ENCODE peak calls at places on chromosomes 12 and 14, in seven cellular contexts. W, N, P, X, A, B and U are unnamed samples.
A peak's percentile ranks its signal among the peaks of the same experiment; 100 is the strongest.

GRCh38 chr14:77033622-77034521 is 5.4 kb upstream of the IRF2BPL start:
- DNase-seq in W (peak; percentile 91), N (no peak), P (peak; percentile 91), X (peak; percentile 75), A (peak; percentile 89), B (peak; percentile 69), U (no peak)

GRCh38 chr12:30970559-30971202 is 44.1 kb downstream of the TSPAN11 start:
- DNase-seq in W (no peak), N (no peak), P (no peak), X (no peak), A (no peak), B (no peak), U (no peak)

GRCh38 chr14:101194356-101195308 is 291.1 kb upstream of the RTL1 start:
- DNase-seq in W (no peak), N (no peak), P (peak; percentile 20), X (no peak), A (peak; percentile 47), B (no peak), U (peak; percentile 93)

GRCh38 chr12:107179883-107180282 is 86.5 kb upstream of the CRY1 start:
- DNase-seq in W (no peak), N (no peak), P (no peak), X (no peak), A (no peak), B (no peak), U (no peak)

GRCh38 chr14:70713096-70713875 is 71.6 kb downstream of the TTC9 start:
- DNase-seq in W (no peak), N (no peak), P (no peak), X (no peak), A (no peak), B (no peak), U (no peak)

GRCh38 chr12:68667896-68668295 is 18.9 kb upstream of the NUP107 start:
- DNase-seq in W (no peak), N (no peak), P (no peak), X (no peak), A (no peak), B (no peak), U (no peak)

GRCh38 chr12:130826151-130826801 is 12.8 kb downstream of the STX2 start:
- DNase-seq in W (peak; percentile 69), N (no peak), P (no peak), X (peak; percentile 28), A (no peak), B (peak; percentile 79), U (no peak)

GRCh38 chr12:94768398-94769039 is 118.2 kb upstream of the TMCC3 start:
- DNase-seq in W (no peak), N (no peak), P (no peak), X (no peak), A (no peak), B (no peak), U (no peak)

GRCh38 chr14:23559921-23560520 is 4.0 kb downstream of the THTPA start:
- DNase-seq in W (no peak), N (no peak), P (no peak), X (no peak), A (no peak), B (no peak), U (no peak)

GRCh38 chr14:23559010-23559920 is 3.2 kb downstream of the THTPA start:
- DNase-seq in W (peak; percentile 74), N (no peak), P (no peak), X (peak; percentile 69), A (no peak), B (peak; percentile 73), U (no peak)

GRCh38 chr14:23561873-23562821 is 5.4 kb downstream of the AP1G2 start:
- DNase-seq in W (no peak), N (no peak), P (no peak), X (no peak), A (no peak), B (no peak), U (no peak)

GRCh38 chr14:23562822-23563472 is 4.6 kb downstream of the AP1G2 start:
- DNase-seq in W (no peak), N (no peak), P (no peak), X (peak; percentile 77), A (no peak), B (peak; percentile 58), U (no peak)

GRCh38 chr14:23561259-23561658 is 5.2 kb downstream of the THTPA start:
- DNase-seq in W (no peak), N (no peak), P (no peak), X (no peak), A (no peak), B (no peak), U (no peak)
- H3K36me3 ChIP-seq in W (peaks cover 79% of the 10 kb centered on the region), N (peaks cover 47% of the 10 kb centered on the region), P (peaks cover 76% of the 10 kb centered on the region), X (peaks cover 12% of the 10 kb centered on the region), A (peaks cover 10% of the 10 kb centered on the region), B (peaks cover 46% of the 10 kb centered on the region), U (no peaks in the 10 kb centered on the region)

GRCh38 chr14:105053421-105053820 is 11.8 kb downstream of the GPR132 start:
- DNase-seq in W (no peak), N (no peak), P (no peak), X (no peak), A (no peak), B (no peak), U (no peak)

GRCh38 chr14:105052110-105052458 is 13.1 kb downstream of the GPR132 start:
- DNase-seq in W (no peak), N (no peak), P (no peak), X (no peak), A (no peak), B (no peak), U (no peak)

GRCh38 chr14:105055736-105056302 is 9.4 kb downstream of the GPR132 start:
- DNase-seq in W (no peak), N (no peak), P (no peak), X (no peak), A (no peak), B (no peak), U (no peak)

GRCh38 chr14:105055334-105055733 is 9.9 kb downstream of the GPR132 start:
- DNase-seq in W (no peak), N (no peak), P (no peak), X (no peak), A (no peak), B (no peak), U (no peak)

GRCh38 chr14:105053996-105054395 is 11.2 kb downstream of the GPR132 start:
- DNase-seq in W (no peak), N (no peak), P (no peak), X (no peak), A (no peak), B (no peak), U (no peak)
- H3K36me3 ChIP-seq in W (peaks cover 24% of the 10 kb centered on the region), N (no peaks in the 10 kb centered on the region), P (peaks cover 78% of the 10 kb centered on the region), X (no peaks in the 10 kb centered on the region), A (no peaks in the 10 kb centered on the region), B (peaks cover 43% of the 10 kb centered on the region), U (no peaks in the 10 kb centered on the region)

GRCh38 chr12:49039421-49040363 is 20.9 kb downstream of the KMT2D start:
- DNase-seq in W (peak; percentile 42), N (no peak), P (no peak), X (no peak), A (no peak), B (no peak), U (no peak)
- H3K36me3 ChIP-seq in W (peaks cover 96% of the 10 kb centered on the region), N (peaks cover 70% of the 10 kb centered on the region), P (peaks cover 100% of the 10 kb centered on the region), X (peaks cover 66% of the 10 kb centered on the region), A (peaks cover 93% of the 10 kb centered on the region), B (peaks cover 71% of the 10 kb centered on the region), U (peaks cover 91% of the 10 kb centered on the region)

DNA sequence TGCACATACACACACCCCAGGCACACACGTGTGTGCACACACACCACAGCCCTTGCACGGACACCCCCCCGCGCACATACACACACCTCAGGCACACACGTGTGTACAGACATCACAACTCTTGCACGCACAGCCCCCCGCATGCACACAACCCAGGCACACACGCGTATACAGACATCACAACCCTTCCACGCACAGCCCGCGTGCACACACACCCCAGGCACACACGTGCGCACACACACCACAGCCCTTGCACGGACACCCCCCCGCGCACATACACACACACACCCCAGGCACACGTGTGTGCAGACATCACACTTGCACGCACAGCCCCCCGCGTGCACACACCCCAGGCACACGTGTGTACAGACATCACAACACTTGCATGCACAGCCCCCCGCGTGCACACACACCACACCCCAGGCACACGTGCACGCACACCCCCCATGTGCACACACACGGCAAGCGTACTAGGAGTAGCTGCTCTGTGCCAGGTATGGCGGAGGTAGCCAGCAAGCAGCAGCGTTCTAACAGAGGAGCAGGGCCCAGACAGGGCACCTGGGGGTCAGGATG is 18.2 kb upstream of the ANKLE2 start:
- DNase-seq in W (no peak), N (no peak), P (no peak), X (no peak), A (no peak), B (no peak), U (no peak)
- H3K36me3 ChIP-seq in W (peaks cover 96% of the 10 kb centered on the region), N (peaks cover 56% of the 10 kb centered on the region), P (peaks cover 100% of the 10 kb centered on the region), X (peaks cover 48% of the 10 kb centered on the region), A (peaks cover 89% of the 10 kb centered on the region), B (peaks cover 56% of the 10 kb centered on the region), U (no peaks in the 10 kb centered on the region)

GRCh38 chr14:61737913-61738312 is 24.3 kb upstream of the SNAPC1 start:
- DNase-seq in W (no peak), N (no peak), P (no peak), X (no peak), A (no peak), B (no peak), U (no peak)
- H3K36me3 ChIP-seq in W (peaks cover 99% of the 10 kb centered on the region), N (peaks cover 28% of the 10 kb centered on the region), P (peaks cover 100% of the 10 kb centered on the region), X (peaks cover 84% of the 10 kb centered on the region), A (peaks cover 68% of the 10 kb centered on the region), B (peaks cover 33% of the 10 kb centered on the region), U (peaks cover 88% of the 10 kb centered on the region)